ENCODE peak calls at places on chromosomes 1 and 21, in eight cellular contexts. One of them, this sample, is unnamed.

GRCh38 chr1:109691762-109692161 is 4.1 kb downstream of the GSTM1 start:
- DNase-seq in H4: no peak
- DNase-seq in progenitor cell of endocrine pancreas: no peak
- DNase-seq in amniotic epithelial cell: peak
- DNase-seq in Calu3: no peak
- DNase-seq in stimulated activated naive B cell treated with anti-CD40 and anti-IgM and Interleukin-4, amounts not matched to agents 10 μg/mL and 1 μg/mL and 100 μg/mL, for 72 hours: no peak
- DNase-seq in pancreas: no peak
- DNase-seq in B cell: no peak
- DNase-seq in this sample: no peak

GRCh38 chr1:201568258-201568657 is 29.3 kb downstream of the NAV1 start:
- DNase-seq in Calu3: no peak
- DNase-seq in B cell: no peak
- DNase-seq in amniotic epithelial cell: no peak
- DNase-seq in pancreas: peak
- DNase-seq in H4: no peak
- DNase-seq in stimulated activated naive B cell treated with anti-CD40 and anti-IgM and Interleukin-4, amounts not matched to agents 10 μg/mL and 1 μg/mL and 100 μg/mL, for 72 hours: no peak
- DNase-seq in progenitor cell of endocrine pancreas: no peak
- DNase-seq in this sample: no peak

GRCh38 chr1:200042119-200042436 is 14.6 kb downstream of the NR5A2 start:
- DNase-seq in stimulated activated naive B cell treated with anti-CD40 and anti-IgM and Interleukin-4, amounts not matched to agents 10 μg/mL and 1 μg/mL and 100 μg/mL, for 72 hours: no peak
- DNase-seq in pancreas: no peak
- DNase-seq in amniotic epithelial cell: no peak
- DNase-seq in H4: no peak
- DNase-seq in progenitor cell of endocrine pancreas: no peak
- DNase-seq in Calu3: no peak
- DNase-seq in B cell: peak
- DNase-seq in this sample: no peak

GRCh38 chr1:5099558-5099957 is 445.1 kb downstream of the AJAP1 start:
- DNase-seq in B cell: no peak
- DNase-seq in progenitor cell of endocrine pancreas: no peak
- DNase-seq in Calu3: no peak
- DNase-seq in H4: no peak
- DNase-seq in amniotic epithelial cell: no peak
- DNase-seq in stimulated activated naive B cell treated with anti-CD40 and anti-IgM and Interleukin-4, amounts not matched to agents 10 μg/mL and 1 μg/mL and 100 μg/mL, for 72 hours: no peak
- DNase-seq in pancreas: no peak
- DNase-seq in this sample: no peak

GRCh38 chr21:41701749-41702148 is 65.1 kb downstream of the RIPK4 start:
- DNase-seq in pancreas: no peak
- DNase-seq in Calu3: no peak
- DNase-seq in amniotic epithelial cell: no peak
- DNase-seq in progenitor cell of endocrine pancreas: no peak
- DNase-seq in H4: no peak
- DNase-seq in B cell: no peak
- DNase-seq in stimulated activated naive B cell treated with anti-CD40 and anti-IgM and Interleukin-4, amounts not matched to agents 10 μg/mL and 1 μg/mL and 100 μg/mL, for 72 hours: no peak
- DNase-seq in this sample: no peak

GRCh38 chr21:37225440-37225839 is 41.7 kb downstream of the VPS26C start:
- DNase-seq in stimulated activated naive B cell treated with anti-CD40 and anti-IgM and Interleukin-4, amounts not matched to agents 10 μg/mL and 1 μg/mL and 100 μg/mL, for 72 hours: no peak
- DNase-seq in H4: no peak
- DNase-seq in pancreas: no peak
- DNase-seq in B cell: peak
- DNase-seq in Calu3: no peak
- DNase-seq in amniotic epithelial cell: no peak
- DNase-seq in progenitor cell of endocrine pancreas: no peak
- DNase-seq in this sample: no peak

GRCh38 chr21:30839304-30839703 is 9.7 kb upstream of the KRTAP7-1 start:
- DNase-seq in B cell: no peak
- DNase-seq in pancreas: peak
- DNase-seq in progenitor cell of endocrine pancreas: peak
- DNase-seq in Calu3: no peak
- DNase-seq in H4: peak
- DNase-seq in amniotic epithelial cell: no peak
- DNase-seq in stimulated activated naive B cell treated with anti-CD40 and anti-IgM and Interleukin-4, amounts not matched to agents 10 μg/mL and 1 μg/mL and 100 μg/mL, for 72 hours: no peak
- DNase-seq in this sample: peak

GRCh38 chr1:225834417-225835329 is 24.7 kb downstream of the EPHX1 start:
- DNase-seq in Calu3: no peak
- DNase-seq in stimulated activated naive B cell treated with anti-CD40 and anti-IgM and Interleukin-4, amounts not matched to agents 10 μg/mL and 1 μg/mL and 100 μg/mL, for 72 hours: no peak
- DNase-seq in pancreas: peak
- DNase-seq in progenitor cell of endocrine pancreas: no peak
- DNase-seq in B cell: no peak
- DNase-seq in amniotic epithelial cell: peak
- DNase-seq in H4: no peak
- DNase-seq in this sample: peak

GRCh38 chr1:246947255-246947654 is 15.5 kb upstream of the AHCTF1 start:
- DNase-seq in B cell: no peak
- DNase-seq in Calu3: no peak
- DNase-seq in H4: no peak
- DNase-seq in amniotic epithelial cell: peak
- DNase-seq in progenitor cell of endocrine pancreas: no peak
- DNase-seq in pancreas: no peak
- DNase-seq in stimulated activated naive B cell treated with anti-CD40 and anti-IgM and Interleukin-4, amounts not matched to agents 10 μg/mL and 1 μg/mL and 100 μg/mL, for 72 hours: no peak
- DNase-seq in this sample: peak

GRCh38 chr1:14238472-14239059 is 359.9 kb upstream of the KAZN start:
- DNase-seq in stimulated activated naive B cell treated with anti-CD40 and anti-IgM and Interleukin-4, amounts not matched to agents 10 μg/mL and 1 μg/mL and 100 μg/mL, for 72 hours: no peak
- DNase-seq in B cell: no peak
- DNase-seq in Calu3: no peak
- DNase-seq in amniotic epithelial cell: no peak
- DNase-seq in pancreas: no peak
- DNase-seq in H4: no peak
- DNase-seq in progenitor cell of endocrine pancreas: no peak
- DNase-seq in this sample: no peak

GRCh38 chr1:244583358-244583757 is 69.6 kb upstream of the DESI2 start:
- DNase-seq in stimulated activated naive B cell treated with anti-CD40 and anti-IgM and Interleukin-4, amounts not matched to agents 10 μg/mL and 1 μg/mL and 100 μg/mL, for 72 hours: no peak
- DNase-seq in progenitor cell of endocrine pancreas: no peak
- DNase-seq in Calu3: no peak
- DNase-seq in B cell: no peak
- DNase-seq in pancreas: no peak
- DNase-seq in H4: no peak
- DNase-seq in amniotic epithelial cell: no peak
- DNase-seq in this sample: no peak

GRCh38 chr1:170213598-170213997 is 67.8 kb downstream of the NTMT2 start:
- DNase-seq in Calu3: no peak
- DNase-seq in amniotic epithelial cell: no peak
- DNase-seq in stimulated activated naive B cell treated with anti-CD40 and anti-IgM and Interleukin-4, amounts not matched to agents 10 μg/mL and 1 μg/mL and 100 μg/mL, for 72 hours: no peak
- DNase-seq in progenitor cell of endocrine pancreas: no peak
- DNase-seq in pancreas: no peak
- DNase-seq in H4: no peak
- DNase-seq in B cell: no peak
- DNase-seq in this sample: no peak

GRCh38 chr21:43930074-43930847 is 65.2 kb downstream of the AGPAT3 start:
- DNase-seq in amniotic epithelial cell: no peak
- DNase-seq in B cell: no peak
- DNase-seq in Calu3: no peak
- DNase-seq in pancreas: peak
- DNase-seq in stimulated activated naive B cell treated with anti-CD40 and anti-IgM and Interleukin-4, amounts not matched to agents 10 μg/mL and 1 μg/mL and 100 μg/mL, for 72 hours: no peak
- DNase-seq in H4: no peak
- DNase-seq in progenitor cell of endocrine pancreas: no peak
- DNase-seq in this sample: no peak

GRCh38 chr1:41404308-41404755 is 43.1 kb downstream of the FOXO6 start:
- DNase-seq in H4: peak
- DNase-seq in Calu3: peak
- DNase-seq in B cell: no peak
- DNase-seq in progenitor cell of endocrine pancreas: no peak
- DNase-seq in stimulated activated naive B cell treated with anti-CD40 and anti-IgM and Interleukin-4, amounts not matched to agents 10 μg/mL and 1 μg/mL and 100 μg/mL, for 72 hours: no peak
- DNase-seq in amniotic epithelial cell: peak
- DNase-seq in pancreas: no peak
- DNase-seq in this sample: peak

GRCh38 chr21:34498623-34499022 is 13.4 kb downstream of the KCNE1 start:
- DNase-seq in B cell: no peak
- DNase-seq in H4: no peak
- DNase-seq in Calu3: no peak
- DNase-seq in progenitor cell of endocrine pancreas: no peak
- DNase-seq in pancreas: no peak
- DNase-seq in stimulated activated naive B cell treated with anti-CD40 and anti-IgM and Interleukin-4, amounts not matched to agents 10 μg/mL and 1 μg/mL and 100 μg/mL, for 72 hours: no peak
- DNase-seq in amniotic epithelial cell: peak
- DNase-seq in this sample: peak

GRCh38 chr1:185017966-185018365 is 27.4 kb upstream of the RNF2 start:
- DNase-seq in pancreas: no peak
- DNase-seq in B cell: no peak
- DNase-seq in amniotic epithelial cell: no peak
- DNase-seq in stimulated activated naive B cell treated with anti-CD40 and anti-IgM and Interleukin-4, amounts not matched to agents 10 μg/mL and 1 μg/mL and 100 μg/mL, for 72 hours: no peak
- DNase-seq in H4: no peak
- DNase-seq in Calu3: no peak
- DNase-seq in progenitor cell of endocrine pancreas: no peak
- DNase-seq in this sample: no peak

GRCh38 chr21:45299026-45299863 is 11.6 kb upstream of the POFUT2 start:
- DNase-seq in H4: no peak
- DNase-seq in stimulated activated naive B cell treated with anti-CD40 and anti-IgM and Interleukin-4, amounts not matched to agents 10 μg/mL and 1 μg/mL and 100 μg/mL, for 72 hours: no peak
- DNase-seq in progenitor cell of endocrine pancreas: no peak
- DNase-seq in pancreas: no peak
- DNase-seq in amniotic epithelial cell: no peak
- DNase-seq in B cell: no peak
- DNase-seq in Calu3: no peak
- DNase-seq in this sample: no peak

GRCh38 chr21:42724226-42724920 is 71.0 kb downstream of the PDE9A start:
- DNase-seq in stimulated activated naive B cell treated with anti-CD40 and anti-IgM and Interleukin-4, amounts not matched to agents 10 μg/mL and 1 μg/mL and 100 μg/mL, for 72 hours: peak
- DNase-seq in Calu3: peak
- DNase-seq in progenitor cell of endocrine pancreas: no peak
- DNase-seq in pancreas: no peak
- DNase-seq in B cell: no peak
- DNase-seq in amniotic epithelial cell: peak
- DNase-seq in H4: peak
- DNase-seq in this sample: peak

GRCh38 chr1:40508375-40509341 is at the start of gene EXO5:
- DNase-seq in Calu3: peak
- DNase-seq in B cell: peak
- DNase-seq in pancreas: peak
- DNase-seq in stimulated activated naive B cell treated with anti-CD40 and anti-IgM and Interleukin-4, amounts not matched to agents 10 μg/mL and 1 μg/mL and 100 μg/mL, for 72 hours: peak
- DNase-seq in amniotic epithelial cell: peak
- DNase-seq in H4: peak
- DNase-seq in progenitor cell of endocrine pancreas: peak
- DNase-seq in this sample: peak

GRCh38 chr1:941588-942383 is 17.3 kb downstream of the NOC2L start:
- DNase-seq in Calu3: peak
- DNase-seq in pancreas: peak
- DNase-seq in progenitor cell of endocrine pancreas: peak
- DNase-seq in amniotic epithelial cell: peak
- DNase-seq in stimulated activated naive B cell treated with anti-CD40 and anti-IgM and Interleukin-4, amounts not matched to agents 10 μg/mL and 1 μg/mL and 100 μg/mL, for 72 hours: no peak
- DNase-seq in B cell: peak
- DNase-seq in H4: peak
- DNase-seq in this sample: peak

GRCh38 chr1:62209931-62210595 is 15.4 kb downstream of the L1TD1 start:
- DNase-seq in Calu3: no peak
- DNase-seq in B cell: no peak
- DNase-seq in H4: no peak
- DNase-seq in stimulated activated naive B cell treated with anti-CD40 and anti-IgM and Interleukin-4, amounts not matched to agents 10 μg/mL and 1 μg/mL and 100 μg/mL, for 72 hours: no peak
- DNase-seq in pancreas: no peak
- DNase-seq in progenitor cell of endocrine pancreas: no peak
- DNase-seq in amniotic epithelial cell: no peak
- DNase-seq in this sample: peak

GRCh38 chr1:77831976-77832695 is 52.7 kb downstream of the MIGA1 start:
- DNase-seq in H4: no peak
- DNase-seq in stimulated activated naive B cell treated with anti-CD40 and anti-IgM and Interleukin-4, amounts not matched to agents 10 μg/mL and 1 μg/mL and 100 μg/mL, for 72 hours: no peak
- DNase-seq in pancreas: no peak
- DNase-seq in progenitor cell of endocrine pancreas: no peak
- DNase-seq in Calu3: no peak
- DNase-seq in amniotic epithelial cell: peak
- DNase-seq in B cell: no peak
- DNase-seq in this sample: peak

GRCh38 chr1:19585507-19585906 is 58.6 kb upstream of the NBL1 start:
- DNase-seq in H4: no peak
- DNase-seq in pancreas: no peak
- DNase-seq in B cell: no peak
- DNase-seq in amniotic epithelial cell: no peak
- DNase-seq in progenitor cell of endocrine pancreas: no peak
- DNase-seq in Calu3: no peak
- DNase-seq in stimulated activated naive B cell treated with anti-CD40 and anti-IgM and Interleukin-4, amounts not matched to agents 10 μg/mL and 1 μg/mL and 100 μg/mL, for 72 hours: no peak
- DNase-seq in this sample: no peak

GRCh38 chr1:14600405-14601150 is 2.1 kb downstream of the KAZN start:
- DNase-seq in amniotic epithelial cell: no peak
- DNase-seq in stimulated activated naive B cell treated with anti-CD40 and anti-IgM and Interleukin-4, amounts not matched to agents 10 μg/mL and 1 μg/mL and 100 μg/mL, for 72 hours: no peak
- DNase-seq in progenitor cell of endocrine pancreas: no peak
- DNase-seq in pancreas: no peak
- DNase-seq in Calu3: no peak
- DNase-seq in B cell: no peak
- DNase-seq in H4: no peak
- DNase-seq in this sample: no peak

GRCh38 chr1:86866665-86867064 is 47.3 kb downstream of the SELENOF start:
- DNase-seq in pancreas: no peak
- DNase-seq in Calu3: no peak
- DNase-seq in stimulated activated naive B cell treated with anti-CD40 and anti-IgM and Interleukin-4, amounts not matched to agents 10 μg/mL and 1 μg/mL and 100 μg/mL, for 72 hours: no peak
- DNase-seq in B cell: no peak
- DNase-seq in progenitor cell of endocrine pancreas: no peak
- DNase-seq in H4: peak
- DNase-seq in amniotic epithelial cell: peak
- DNase-seq in this sample: peak

This sample was measured in MCF 10A.